ENCODE peak calls at places on chromosome 10, in eight cellular contexts. One of them, this sample, is unnamed.

GRCh38 chr10:77195101-77195500 is 442.5 kb downstream of the KCNMA1 start:
- DNase-seq in ovary: no peak
- DNase-seq in cardiac muscle cell: peak; percentile 80
- DNase-seq in tibial nerve: no peak
- DNase-seq in breast epithelium: no peak
- DNase-seq in lung: no peak
- DNase-seq in tibial artery: peak; percentile 50
- DNase-seq in body of pancreas: no peak
- DNase-seq in this sample: no peak

GRCh38 chr10:117578999-117579590 is 36.5 kb downstream of the EMX2 start:
- DNase-seq in tibial nerve: no peak
- DNase-seq in cardiac muscle cell: no peak
- DNase-seq in lung: no peak
- DNase-seq in breast epithelium: no peak
- DNase-seq in ovary: no peak
- DNase-seq in tibial artery: no peak
- DNase-seq in body of pancreas: no peak
- DNase-seq in this sample: no peak

GRCh38 chr10:13585943-13586342 is 822 bp upstream of the PRPF18 start:
- DNase-seq in lung: no peak
- DNase-seq in tibial nerve: no peak
- DNase-seq in cardiac muscle cell: no peak
- DNase-seq in breast epithelium: no peak
- DNase-seq in ovary: no peak
- DNase-seq in body of pancreas: no peak
- DNase-seq in tibial artery: no peak
- DNase-seq in this sample: no peak

GRCh38 chr10:47184724-47185330 is 115.2 kb upstream of the GDF10 start:
- DNase-seq in tibial artery: no peak
- DNase-seq in ovary: no peak
- DNase-seq in lung: peak; percentile 16
- DNase-seq in breast epithelium: no peak
- DNase-seq in body of pancreas: no peak
- DNase-seq in tibial nerve: no peak
- DNase-seq in cardiac muscle cell: no peak
- DNase-seq in this sample: no peak

GRCh38 chr10:71072146-71072819 is 140.1 kb upstream of the UNC5B start:
- DNase-seq in lung: no peak
- DNase-seq in ovary: no peak
- DNase-seq in tibial nerve: no peak
- DNase-seq in tibial artery: no peak
- DNase-seq in cardiac muscle cell: no peak
- DNase-seq in body of pancreas: no peak
- DNase-seq in breast epithelium: no peak
- DNase-seq in this sample: no peak

GRCh38 chr10:133258066-133258817 is 18.4 kb downstream of the ADAM8 start:
- DNase-seq in tibial artery: no peak
- DNase-seq in cardiac muscle cell: no peak
- DNase-seq in ovary: no peak
- DNase-seq in breast epithelium: no peak
- DNase-seq in tibial nerve: no peak
- DNase-seq in body of pancreas: peak; percentile 78
- DNase-seq in lung: peak; percentile 69
- DNase-seq in this sample: no peak

GRCh38 chr10:35739998-35740397 is 97.9 kb upstream of the FZD8 start:
- DNase-seq in ovary: no peak
- DNase-seq in tibial nerve: no peak
- DNase-seq in breast epithelium: no peak
- DNase-seq in cardiac muscle cell: peak; percentile 24
- DNase-seq in body of pancreas: no peak
- DNase-seq in tibial artery: no peak
- DNase-seq in lung: no peak
- DNase-seq in this sample: no peak

GRCh38 chr10:42519761-42520460 is 118.5 kb downstream of the ZNF33B start:
- DNase-seq in lung: no peak
- DNase-seq in ovary: no peak
- DNase-seq in tibial nerve: no peak
- DNase-seq in breast epithelium: no peak
- DNase-seq in body of pancreas: no peak
- DNase-seq in tibial artery: no peak
- DNase-seq in cardiac muscle cell: no peak
- DNase-seq in this sample: no peak

GRCh38 chr10:124285587-124286527 is 132.9 kb downstream of the OAT start:
- DNase-seq in cardiac muscle cell: peak; percentile 33
- DNase-seq in body of pancreas: peak; percentile 21
- DNase-seq in breast epithelium: peak; percentile 31
- DNase-seq in tibial nerve: no peak
- DNase-seq in ovary: no peak
- DNase-seq in lung: no peak
- DNase-seq in tibial artery: peak; percentile 35
- DNase-seq in this sample: no peak

GRCh38 chr10:100728928-100729876 is 16.2 kb upstream of the PAX2 start:
- DNase-seq in tibial nerve: no peak
- DNase-seq in breast epithelium: no peak
- DNase-seq in ovary: no peak
- DNase-seq in lung: no peak
- DNase-seq in body of pancreas: peak; percentile 41
- DNase-seq in cardiac muscle cell: peak; percentile 50
- DNase-seq in tibial artery: no peak
- DNase-seq in this sample: no peak

GRCh38 chr10:89082086-89082485 is 91.5 kb downstream of the FAS start:
- DNase-seq in tibial nerve: no peak
- DNase-seq in ovary: no peak
- DNase-seq in lung: no peak
- DNase-seq in tibial artery: no peak
- DNase-seq in body of pancreas: no peak
- DNase-seq in cardiac muscle cell: no peak
- DNase-seq in breast epithelium: no peak
- DNase-seq in this sample: no peak

GRCh38 chr10:84525120-84525806 is 196.9 kb downstream of the CCSER2 start:
- DNase-seq in lung: no peak
- DNase-seq in ovary: no peak
- DNase-seq in tibial artery: no peak
- DNase-seq in body of pancreas: no peak
- DNase-seq in cardiac muscle cell: no peak
- DNase-seq in tibial nerve: no peak
- DNase-seq in breast epithelium: no peak
- DNase-seq in this sample: no peak

GRCh38 chr10:804191-804781 is 114.8 kb upstream of the DIP2C start:
- DNase-seq in tibial artery: no peak
- DNase-seq in cardiac muscle cell: no peak
- DNase-seq in tibial nerve: no peak
- DNase-seq in breast epithelium: no peak
- DNase-seq in ovary: no peak
- DNase-seq in lung: no peak
- DNase-seq in body of pancreas: no peak
- DNase-seq in this sample: no peak

GRCh38 chr10:23191764-23192395 is at the start of gene PTF1A:
- DNase-seq in lung: peak; percentile 9
- DNase-seq in breast epithelium: no peak
- DNase-seq in body of pancreas: peak; percentile 86
- DNase-seq in tibial artery: no peak
- DNase-seq in cardiac muscle cell: no peak
- DNase-seq in tibial nerve: no peak
- DNase-seq in ovary: no peak
- DNase-seq in this sample: no peak

GRCh38 chr10:128469515-128469914 is 343.3 kb upstream of the MKI67 start:
- DNase-seq in tibial artery: no peak
- DNase-seq in cardiac muscle cell: no peak
- DNase-seq in breast epithelium: no peak
- DNase-seq in tibial nerve: no peak
- DNase-seq in body of pancreas: no peak
- DNase-seq in lung: no peak
- DNase-seq in ovary: no peak
- DNase-seq in this sample: no peak

GRCh38 chr10:27893320-27894014 is 105.4 kb downstream of the ODAD2 start:
- DNase-seq in breast epithelium: no peak
- DNase-seq in tibial nerve: no peak
- DNase-seq in lung: no peak
- DNase-seq in tibial artery: no peak
- DNase-seq in cardiac muscle cell: no peak
- DNase-seq in ovary: no peak
- DNase-seq in body of pancreas: no peak
- DNase-seq in this sample: no peak

GRCh38 chr10:26437637-26438461 is at the start of gene APBB1IP:
- DNase-seq in body of pancreas: peak; percentile 80
- DNase-seq in cardiac muscle cell: peak; percentile 69
- DNase-seq in tibial nerve: peak; percentile 55
- DNase-seq in tibial artery: peak; percentile 85
- DNase-seq in ovary: no peak
- DNase-seq in breast epithelium: no peak
- DNase-seq in lung: peak; percentile 87
- DNase-seq in this sample: peak; percentile 36

GRCh38 chr10:88377510-88377909 is 205.6 kb downstream of the RNLS start:
- DNase-seq in tibial artery: no peak
- DNase-seq in cardiac muscle cell: no peak
- DNase-seq in lung: no peak
- DNase-seq in tibial nerve: no peak
- DNase-seq in body of pancreas: no peak
- DNase-seq in breast epithelium: no peak
- DNase-seq in ovary: no peak
- DNase-seq in this sample: no peak

GRCh38 chr10:19930936-19931859 is 115.0 kb downstream of the PLXDC2 start:
- DNase-seq in breast epithelium: no peak
- DNase-seq in tibial artery: no peak
- DNase-seq in ovary: peak; percentile 30
- DNase-seq in tibial nerve: no peak
- DNase-seq in body of pancreas: peak; percentile 22
- DNase-seq in cardiac muscle cell: peak; percentile 57
- DNase-seq in lung: no peak
- DNase-seq in this sample: peak; percentile 43
- TF ChIP-seq CTCF in breast epithelium: no peak
- TF ChIP-seq CTCF in tibial artery: no peak
- TF ChIP-seq CTCF in ovary: no peak
- TF ChIP-seq CTCF in tibial nerve: no peak
- TF ChIP-seq CTCF in body of pancreas: no peak
- TF ChIP-seq CTCF in cardiac muscle cell: no peak
- TF ChIP-seq CTCF in lung: no peak
- TF ChIP-seq CTCF in this sample: no peak

GRCh38 chr10:25130911-25131310 is 43.9 kb upstream of the GPR158 start:
- DNase-seq in tibial artery: no peak
- DNase-seq in ovary: no peak
- DNase-seq in tibial nerve: no peak
- DNase-seq in breast epithelium: no peak
- DNase-seq in body of pancreas: no peak
- DNase-seq in lung: no peak
- DNase-seq in cardiac muscle cell: peak; percentile 85
- DNase-seq in this sample: no peak

GRCh38 chr10:25125151-25125550 is 49.6 kb upstream of the GPR158 start:
- DNase-seq in body of pancreas: no peak
- DNase-seq in tibial nerve: no peak
- DNase-seq in ovary: no peak
- DNase-seq in breast epithelium: no peak
- DNase-seq in tibial artery: no peak
- DNase-seq in lung: no peak
- DNase-seq in cardiac muscle cell: no peak
- DNase-seq in this sample: no peak
- H3K4me3 ChIP-seq in body of pancreas: no peak overlapping the region
- H3K4me3 ChIP-seq in tibial nerve: no peak overlapping the region
- H3K4me3 ChIP-seq in ovary: no peak overlapping the region
- H3K4me3 ChIP-seq in breast epithelium: no peak overlapping the region
- H3K4me3 ChIP-seq in tibial artery: no peak overlapping the region
- H3K4me3 ChIP-seq in lung: no peak overlapping the region
- H3K4me3 ChIP-seq in cardiac muscle cell: no peak overlapping the region
- H3K4me3 ChIP-seq in this sample: no peak overlapping the region

GRCh38 chr10:3774018-3774813 is 10.8 kb downstream of the KLF6 start:
- DNase-seq in body of pancreas: no peak
- DNase-seq in tibial artery: no peak
- DNase-seq in lung: no peak
- DNase-seq in ovary: no peak
- DNase-seq in cardiac muscle cell: peak; percentile 31
- DNase-seq in breast epithelium: no peak
- DNase-seq in tibial nerve: no peak
- DNase-seq in this sample: no peak

GRCh38 chr10:3777876-3778707 is 6.9 kb downstream of the KLF6 start:
- DNase-seq in tibial artery: no peak
- DNase-seq in body of pancreas: no peak
- DNase-seq in breast epithelium: no peak
- DNase-seq in lung: no peak
- DNase-seq in tibial nerve: no peak
- DNase-seq in cardiac muscle cell: peak; percentile 25
- DNase-seq in ovary: no peak
- DNase-seq in this sample: no peak

GRCh38 chr10:3776796-3777571 is 8.0 kb downstream of the KLF6 start:
- DNase-seq in tibial artery: peak; percentile 55
- DNase-seq in ovary: peak; percentile 43
- DNase-seq in cardiac muscle cell: peak; percentile 93
- DNase-seq in tibial nerve: peak; percentile 45
- DNase-seq in body of pancreas: peak; percentile 79
- DNase-seq in lung: no peak
- DNase-seq in breast epithelium: no peak
- DNase-seq in this sample: peak; percentile 53

GRCh38 chr10:3774814-3775670 is 10.0 kb downstream of the KLF6 start:
- DNase-seq in lung: no peak
- DNase-seq in cardiac muscle cell: peak; percentile 85
- DNase-seq in body of pancreas: no peak
- DNase-seq in breast epithelium: no peak
- DNase-seq in tibial nerve: no peak
- DNase-seq in tibial artery: peak; percentile 63
- DNase-seq in ovary: peak; percentile 3
- DNase-seq in this sample: peak; percentile 72

DNA sequence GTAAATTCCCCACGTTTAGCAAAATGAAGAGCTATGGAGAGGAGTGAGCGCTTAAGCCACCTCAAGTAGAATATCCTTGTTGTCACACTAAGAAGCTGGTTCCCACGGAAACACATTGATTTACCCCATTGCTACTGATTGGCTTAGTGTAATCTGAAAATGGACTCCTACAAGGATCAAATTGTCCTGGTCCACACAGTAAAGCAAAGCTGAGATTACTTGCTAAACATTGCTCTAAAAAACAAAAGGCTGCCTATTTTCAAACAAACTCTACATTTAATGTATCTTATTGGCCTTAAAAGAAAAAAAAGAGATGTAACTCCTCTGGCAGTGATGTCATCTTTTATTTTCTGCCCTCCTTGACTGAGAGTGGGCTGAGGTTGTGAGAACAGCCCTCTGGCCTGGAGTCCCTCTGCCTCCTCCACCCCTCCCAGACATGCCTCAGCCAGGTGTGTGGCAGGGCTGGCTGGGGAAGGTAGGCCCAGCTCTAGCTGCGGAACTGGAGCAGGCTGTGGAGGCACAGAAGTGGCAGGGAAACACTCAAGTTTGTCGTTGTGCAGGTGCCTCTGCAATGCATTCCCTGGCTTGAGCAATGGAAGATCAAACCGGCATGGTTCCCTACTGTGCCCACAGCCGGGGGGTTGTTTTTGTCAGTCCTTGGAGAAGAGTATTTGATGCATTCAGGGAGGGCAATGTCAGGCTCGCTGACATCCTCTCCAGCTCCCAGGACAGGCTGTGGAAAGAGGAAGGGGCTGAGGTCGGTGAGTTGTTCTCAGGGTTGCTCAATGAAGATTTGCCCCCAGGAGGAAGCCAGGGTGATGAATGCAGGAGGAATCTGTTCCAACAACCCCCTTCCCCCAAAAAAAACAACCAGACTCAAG is 9.1 kb downstream of the KLF6 start:
- DNase-seq in lung: no peak
- DNase-seq in ovary: peak; percentile 15
- DNase-seq in tibial nerve: no peak
- DNase-seq in body of pancreas: no peak
- DNase-seq in cardiac muscle cell: peak; percentile 71
- DNase-seq in tibial artery: no peak
- DNase-seq in breast epithelium: no peak
- DNase-seq in this sample: peak; percentile 48
- H3K4me1 ChIP-seq in lung: peaks cover 18% of the 10 kb centered on the region
- H3K4me1 ChIP-seq in ovary: peaks cover 10% of the 10 kb centered on the region
- H3K4me1 ChIP-seq in tibial nerve: peaks cover 47% of the 10 kb centered on the region
- H3K4me1 ChIP-seq in body of pancreas: peaks cover 46% of the 10 kb centered on the region
- H3K4me1 ChIP-seq in cardiac muscle cell: peaks cover 5% of the 10 kb centered on the region
- H3K4me1 ChIP-seq in tibial artery: peaks cover 62% of the 10 kb centered on the region
- H3K4me1 ChIP-seq in breast epithelium: peaks cover 21% of the 10 kb centered on the region
- H3K4me1 ChIP-seq in this sample: peaks cover 64% of the 10 kb centered on the region

GRCh38 chr10:3484306-3485187 is 300.5 kb downstream of the KLF6 start:
- DNase-seq in cardiac muscle cell: peak; percentile 55
- DNase-seq in breast epithelium: no peak
- DNase-seq in lung: no peak
- DNase-seq in tibial artery: no peak
- DNase-seq in tibial nerve: no peak
- DNase-seq in body of pancreas: no peak
- DNase-seq in ovary: no peak
- DNase-seq in this sample: no peak
- TF ChIP-seq CTCF in cardiac muscle cell: no peak
- TF ChIP-seq CTCF in breast epithelium: no peak
- TF ChIP-seq CTCF in lung: no peak
- TF ChIP-seq CTCF in tibial artery: no peak
- TF ChIP-seq CTCF in tibial nerve: no peak
- TF ChIP-seq CTCF in body of pancreas: no peak
- TF ChIP-seq CTCF in ovary: no peak
- TF ChIP-seq CTCF in this sample: no peak

This sample was measured in gastrocnemius medialis.